ENCODE peak calls at places on chromosomes 11 and 22, in ten cellular contexts. Z, H, F, V, M, S, L, P, W and T are unnamed samples.

GRCh38 chr11:7892751-7893356 is 38.2 kb downstream of the OR10A6 start:
- DNase-seq in Z (peak), M (no peak), P (no peak), V (peak), S (no peak), L (no peak), F (peak), H (no peak), W (peak), T (peak)

GRCh38 chr11:9861860-9862725 is 198.2 kb downstream of the SWAP70 start:
- DNase-seq in W (peak), P (no peak), F (peak), L (no peak), V (peak), Z (peak), S (peak), M (peak), H (peak), T (peak)

GRCh38 chr11:47724041-47724729 is 9.0 kb upstream of the AGBL2 start:
- DNase-seq in P (no peak), F (peak), M (no peak), V (peak), W (peak), H (no peak), S (peak), Z (peak), L (no peak), T (peak)

GRCh38 chr11:11022126-11022730 is 164.4 kb upstream of the ZBED5 start:
- DNase-seq in W (peak), S (no peak), Z (peak), P (no peak), L (no peak), F (peak), H (no peak), M (no peak), V (peak), T (peak)

GRCh38 chr11:65437436-65438227 is 15.0 kb downstream of the NEAT1 start:
- DNase-seq in W (peak), P (no peak), Z (peak), L (peak), F (peak), M (no peak), S (no peak), V (no peak), H (no peak), T (no peak)

GRCh38 chr11:6547177-6547576 is 50.1 kb downstream of the DNHD1 start:
- DNase-seq in P (no peak), L (no peak), F (no peak), W (no peak), M (no peak), S (no peak), V (no peak), Z (no peak), H (no peak), T (no peak)

GRCh38 chr11:74325649-74326645 is 14.5 kb upstream of the P4HA3 start:
- DNase-seq in P (peak), Z (no peak), F (peak), W (peak), M (no peak), H (no peak), L (peak), V (no peak), S (peak), T (no peak)

GRCh38 chr11:133903875-133904817 is 52.6 kb downstream of the IGSF9B start:
- DNase-seq in P (no peak), M (no peak), W (no peak), V (no peak), H (no peak), F (no peak), S (no peak), Z (no peak), L (no peak), T (no peak)

GRCh38 chr11:86141645-86142569 is 73.0 kb upstream of the PICALM start:
- DNase-seq in V (peak), W (peak), H (no peak), S (no peak), P (no peak), M (no peak), L (no peak), F (no peak), Z (no peak), T (no peak)

GRCh38 chr11:126140106-126140931 is 71.1 kb downstream of the RPUSD4 start:
- DNase-seq in M (no peak), H (no peak), V (no peak), Z (no peak), P (no peak), W (peak), S (no peak), F (peak), L (no peak), T (no peak)

GRCh38 chr22:26709617-26710390 is 52.4 kb downstream of the MIAT start:
- DNase-seq in L (no peak), Z (peak), H (no peak), S (no peak), F (peak), V (no peak), M (no peak), P (no peak), W (peak), T (peak)

GRCh38 chr11:33703234-33703633 is 2.6 kb upstream of the C11orf91 start:
- DNase-seq in F (no peak), M (no peak), P (no peak), V (no peak), Z (no peak), S (no peak), W (no peak), L (no peak), H (no peak), T (no peak)

GRCh38 chr11:100785148-100785983 is 98.3 kb downstream of the ARHGAP42 start:
- DNase-seq in H (no peak), S (no peak), F (no peak), W (no peak), V (no peak), P (peak), M (no peak), L (no peak), Z (no peak), T (no peak)

GRCh38 chr22:46595545-46595944 is 24.6 kb upstream of the GRAMD4 start:
- DNase-seq in W (no peak), S (no peak), F (no peak), H (no peak), V (no peak), Z (no peak), M (no peak), P (no peak), L (no peak), T (no peak)

GRCh38 chr22:45906946-45907345 is 70.0 kb downstream of the WNT7B start:
- DNase-seq in V (no peak), H (no peak), S (no peak), W (no peak), L (no peak), M (no peak), F (no peak), P (no peak), Z (no peak), T (no peak)

GRCh38 chr11:103898577-103899336 is 137.7 kb upstream of the DDI1 start:
- DNase-seq in F (no peak), M (no peak), S (no peak), H (no peak), W (no peak), Z (no peak), L (no peak), P (no peak), V (no peak), T (no peak)

GRCh38 chr22:39029227-39029626 is 8.3 kb downstream of the APOBEC3D start:
- DNase-seq in P (no peak), L (no peak), V (no peak), S (no peak), M (no peak), F (no peak), H (no peak), Z (no peak), W (no peak), T (no peak)

GRCh38 chr11:126834149-126834548 is 166.4 kb downstream of the KIRREL3 start:
- DNase-seq in L (no peak), M (no peak), Z (peak), W (peak), P (no peak), H (no peak), S (no peak), V (no peak), F (peak), T (no peak)

GRCh38 chr22:16699336-16699735 is 106.7 kb upstream of the CCT8L2 start:
- DNase-seq in Z (no peak), V (no peak), M (no peak), W (no peak), L (no peak), F (no peak), S (no peak), P (no peak), H (no peak), T (no peak)

GRCh38 chr22:20955548-20955947 is 11.5 kb upstream of the AIFM3 start:
- DNase-seq in Z (peak), H (no peak), V (no peak), F (no peak), W (no peak), P (no peak), S (no peak), M (no peak), L (no peak), T (no peak)